ENCODE peak calls at places on chromosomes 13 and 19, in six cellular contexts. L is brain microvascular endothelial cell; D is PC-9; W is activated CD8-positive, alpha-beta T cell treated with anti-CD3 and anti-CD28 coated beads, Interleukin-2, amount 10 ng/mL, durations not matched to agents 7 days and 5 days; V is CD8-positive, alpha-beta T cell; K is stimulated activated CD8-positive, alpha-beta memory T cell treated with anti-CD3 and anti-CD28 coated beads, Interleukin-7, amount 100 ng/mL, for 24 hours. R is an unnamed sample.
A peak's percentile ranks its signal among the peaks of the same experiment; 100 is the strongest.

GRCh38 chr13:98275711-98276171 is 98.7 kb upstream of the RNF113B start:
- DNase-seq in D (no peak), K (no peak), V (no peak), W (no peak), L (no peak), R (no peak)

GRCh38 chr19:643736-644135 is 4.1 kb downstream of the FGF22 start:
- DNase-seq in W (no peak), K (no peak), V (no peak), D (no peak), L (no peak), R (no peak)

GRCh38 chr13:83827338-83827737 is 54.9 kb downstream of the SLITRK1 start:
- DNase-seq in D (no peak), V (no peak), W (no peak), K (no peak), L (no peak), R (no peak)

GRCh38 chr19:18280247-18281081 is 958 bp downstream of the JUND start:
- DNase-seq in K (peak; percentile 38), W (peak; percentile 77), V (peak; percentile 81), D (peak; percentile 72), L (peak; percentile 36), R (peak; percentile 80)

GRCh38 chr13:46087481-46087880 is 17.4 kb downstream of the CPB2 start:
- DNase-seq in K (no peak), V (no peak), D (no peak), W (no peak), L (no peak), R (no peak)

GRCh38 chr19:47111081-47111589 is 2.4 kb downstream of the ZC3H4 start:
- DNase-seq in L (no peak), K (peak; percentile 17), V (peak; percentile 43), D (no peak), W (peak; percentile 61), R (peak; percentile 56)

GRCh38 chr19:35038623-35039512 is 2.7 kb upstream of the HPN start:
- DNase-seq in K (no peak), W (no peak), L (no peak), D (no peak), V (no peak), R (no peak)

GRCh38 chr13:113465241-113465640 is 12.0 kb upstream of the ADPRHL1 start:
- DNase-seq in V (no peak), D (no peak), L (no peak), K (no peak), W (peak; percentile 14), R (no peak)

GRCh38 chr13:45403081-45403480 is 15.1 kb downstream of the SLC25A30 start:
- DNase-seq in V (no peak), W (no peak), K (no peak), L (no peak), D (no peak), R (no peak)

GRCh38 chr19:48398329-48399235 is 5.1 kb downstream of the GRIN2D start:
- DNase-seq in L (peak; percentile 63), K (peak; percentile 74), V (peak; percentile 84), W (peak; percentile 91), D (peak; percentile 86), R (peak; percentile 92)

GRCh38 chr13:46571189-46571901 is 18.4 kb downstream of the LRCH1 start:
- DNase-seq in W (no peak), D (no peak), K (no peak), L (peak; percentile 69), V (no peak), R (no peak)

GRCh38 chr19:743168-743687 is 7.7 kb upstream of the MISP start:
- DNase-seq in W (no peak), D (peak; percentile 42), K (no peak), V (no peak), L (no peak), R (no peak)